ENCODE peak calls at places on chromosome 1, in four cellular contexts. M is lung microvascular endothelial cell, H is HT1080, I is endodermal cell. A is an unnamed sample.
A peak's percentile ranks its signal among the peaks of the same experiment; 100 is the strongest.

GRCh38 chr1:24639094-24639493 is 4.0 kb upstream of the SRRM1 start:
- DNase-seq in M (no peak), H (no peak), I (no peak), A (no peak)

GRCh38 chr1:224211262-224211962 is 28.4 kb downstream of the DEGS1 start:
- DNase-seq in M (peak; percentile 77), H (peak; percentile 41), I (no peak), A (no peak)

GRCh38 chr1:1306070-1306660 is 1.6 kb downstream of the ACAP3 start:
- DNase-seq in M (no peak), H (no peak), I (peak; percentile 76), A (no peak)

GRCh38 chr1:9653783-9654517 is 2.4 kb downstream of the PIK3CD start:
- DNase-seq in M (no peak), H (no peak), I (no peak), A (no peak)

GRCh38 chr1:226739696-226740065 is 599 bp upstream of the ITPKB start:
- DNase-seq in M (no peak), H (no peak), I (no peak), A (no peak)

GRCh38 chr1:154237880-154238506 is 17.2 kb downstream of the UBAP2L start:
- DNase-seq in M (no peak), H (no peak), I (no peak), A (no peak)

GRCh38 chr1:109926662-109927300 is 16.1 kb downstream of the CSF1 start:
- DNase-seq in M (no peak), H (no peak), I (peak; percentile 22), A (no peak)

GRCh38 chr1:155967410-155968400 is 10.6 kb downstream of the ARHGEF2 start:
- DNase-seq in M (peak; percentile 79), H (no peak), I (no peak), A (peak; percentile 30)

GRCh38 chr1:81305997-81306452 is 494.7 kb upstream of the ADGRL2 start:
- DNase-seq in M (peak; percentile 75), H (peak; percentile 15), I (peak; percentile 62), A (peak; percentile 62)

GRCh38 chr1:212651521-212651920 is 43.0 kb downstream of the ATF3 start:
- DNase-seq in M (no peak), H (peak; percentile 20), I (no peak), A (no peak)

GRCh38 chr1:6205849-6206845 is at the start of gene RNF207:
- DNase-seq in M (peak; percentile 43), H (no peak), I (peak; percentile 92), A (peak; percentile 89)

GRCh38 chr1:231216515-231216914 is 24.5 kb upstream of the GNPAT start:
- DNase-seq in M (no peak), H (no peak), I (peak; percentile 69), A (no peak)

GRCh38 chr1:145982010-145982723 is 14.2 kb downstream of the TXNIP start:
- DNase-seq in M (peak; percentile 62), H (no peak), I (peak; percentile 24), A (no peak)

GRCh38 chr1:244353572-244354091 is 98.1 kb downstream of the ADSS2 start:
- DNase-seq in M (peak; percentile 74), H (peak; percentile 96), I (peak; percentile 85), A (peak; percentile 74)

GRCh38 chr1:154521695-154522094 is 19.5 kb upstream of the SHE start:
- DNase-seq in M (peak; percentile 66), H (no peak), I (no peak), A (no peak)

GRCh38 chr1:12244078-12244477 is 14.2 kb downstream of the VPS13D start:
- DNase-seq in M (peak; percentile 8), H (no peak), I (peak; percentile 58), A (no peak)

GRCh38 chr1:228295201-228295600 is 87.4 kb downstream of the OBSCN start:
- DNase-seq in M (no peak), H (no peak), I (no peak), A (no peak)

GRCh38 chr1:25682059-25682601 is 65.5 kb downstream of the MAN1C1 start:
- DNase-seq in M (no peak), H (no peak), I (no peak), A (no peak)

GRCh38 chr1:37481289-37482003 is 7.1 kb downstream of the ZC3H12A start:
- DNase-seq in M (no peak), H (no peak), I (no peak), A (no peak)

GRCh38 chr1:19532519-19532918 is 47.2 kb upstream of the CAPZB start:
- DNase-seq in M (no peak), H (no peak), I (no peak), A (no peak)

GRCh38 chr1:227942021-227942715 is 5.6 kb downstream of the WNT9A start:
- DNase-seq in M (no peak), H (no peak), I (peak; percentile 75), A (peak; percentile 55)

GRCh38 chr1:24007079-24007478 is 27.0 kb upstream of the SRSF10 start:
- DNase-seq in M (no peak), H (no peak), I (no peak), A (no peak)

GRCh38 chr1:157961805-157962762 is 31.4 kb upstream of the KIRREL1 start:
- DNase-seq in M (peak; percentile 6), H (peak; percentile 76), I (no peak), A (no peak)

GRCh38 chr1:1629430-1630190 is 2.4 kb upstream of the MMP23B start:
- DNase-seq in M (no peak), H (no peak), I (no peak), A (no peak)

GRCh38 chr1:150022357-150022756 is 11.8 kb upstream of the OTUD7B start:
- DNase-seq in M (no peak), H (no peak), I (peak; percentile 73), A (peak; percentile 40)

GRCh38 chr1:89809556-89809955 is 11.3 kb upstream of the LRRC8D start:
- DNase-seq in M (no peak), H (no peak), I (no peak), A (no peak)

GRCh38 chr1:239814306-239814881 is 277.3 kb upstream of the FMN2 start:
- DNase-seq in M (peak; percentile 46), H (peak; percentile 92), I (peak; percentile 77), A (peak; percentile 53)

GRCh38 chr1:26696191-26696644 is 403 bp downstream of the ARID1A start:
- DNase-seq in M (no peak), H (no peak), I (no peak), A (no peak)

GRCh38 chr1:143698016-143698415 is 273.8 kb downstream of the FAM72C start:
- DNase-seq in M (peak; percentile 36), H (peak; percentile 62), I (peak; percentile 54), A (peak; percentile 85)

GRCh38 chr1:18409609-18410237 is 71.0 kb upstream of the KLHDC7A start:
- DNase-seq in M (no peak), H (no peak), I (no peak), A (no peak)

GRCh38 chr1:57741521-57741920 is 317.7 kb upstream of the DAB1 start:
- DNase-seq in M (no peak), H (no peak), I (no peak), A (no peak)